ENCODE peak calls at places on chromosomes 7 and 10, in five cellular contexts. X is AG04450, Q is cardiac fibroblast, M is HCT116, G is Panc1. O is an unnamed sample.
A peak's percentile ranks its signal among the peaks of the same experiment; 100 is the strongest.

GRCh38 chr10:99285846-99286245 is 43.3 kb upstream of the CNNM1 start:
- DNase-seq in Q (no peak), M (no peak), X (no peak), G (no peak), O (no peak)

GRCh38 chr7:30752979-30753378 is 1.0 kb downstream of the INMT start:
- DNase-seq in G (no peak), M (no peak), X (no peak), Q (peak; percentile 87), O (peak; percentile 87)

GRCh38 chr10:5563991-5564536 is 39.3 kb downstream of the CALML3 start:
- DNase-seq in Q (no peak), M (no peak), G (no peak), X (no peak), O (no peak)

GRCh38 chr10:110820321-110820814 is 51.4 kb upstream of the PDCD4 start:
- DNase-seq in X (no peak), G (no peak), M (no peak), Q (peak; percentile 41), O (peak; percentile 40)

GRCh38 chr10:86957471-86958108 is at the start of gene MMRN2:
- DNase-seq in M (no peak), X (no peak), Q (peak; percentile 60), G (no peak), O (peak; percentile 63)

GRCh38 chr7:22418251-22419046 is 61.5 kb upstream of the RAPGEF5 start:
- DNase-seq in Q (no peak), G (no peak), M (no peak), X (no peak), O (no peak)

GRCh38 chr7:106166651-106167342 is 54.7 kb upstream of the SYPL1 start:
- DNase-seq in X (peak; percentile 66), Q (peak; percentile 91), G (no peak), M (peak; percentile 68), O (no peak)

GRCh38 chr10:60350400-60350799 is 39.3 kb downstream of the ANK3 start:
- DNase-seq in M (no peak), G (no peak), X (no peak), Q (peak; percentile 61), O (no peak)

GRCh38 chr7:66078067-66078466 is 2.4 kb downstream of the ASL start:
- DNase-seq in Q (no peak), X (no peak), M (no peak), G (no peak), O (no peak)

GRCh38 chr7:47103498-47104205 is 478.3 kb downstream of the TNS3 start:
- DNase-seq in X (no peak), G (no peak), M (no peak), Q (no peak), O (no peak)

DNA sequence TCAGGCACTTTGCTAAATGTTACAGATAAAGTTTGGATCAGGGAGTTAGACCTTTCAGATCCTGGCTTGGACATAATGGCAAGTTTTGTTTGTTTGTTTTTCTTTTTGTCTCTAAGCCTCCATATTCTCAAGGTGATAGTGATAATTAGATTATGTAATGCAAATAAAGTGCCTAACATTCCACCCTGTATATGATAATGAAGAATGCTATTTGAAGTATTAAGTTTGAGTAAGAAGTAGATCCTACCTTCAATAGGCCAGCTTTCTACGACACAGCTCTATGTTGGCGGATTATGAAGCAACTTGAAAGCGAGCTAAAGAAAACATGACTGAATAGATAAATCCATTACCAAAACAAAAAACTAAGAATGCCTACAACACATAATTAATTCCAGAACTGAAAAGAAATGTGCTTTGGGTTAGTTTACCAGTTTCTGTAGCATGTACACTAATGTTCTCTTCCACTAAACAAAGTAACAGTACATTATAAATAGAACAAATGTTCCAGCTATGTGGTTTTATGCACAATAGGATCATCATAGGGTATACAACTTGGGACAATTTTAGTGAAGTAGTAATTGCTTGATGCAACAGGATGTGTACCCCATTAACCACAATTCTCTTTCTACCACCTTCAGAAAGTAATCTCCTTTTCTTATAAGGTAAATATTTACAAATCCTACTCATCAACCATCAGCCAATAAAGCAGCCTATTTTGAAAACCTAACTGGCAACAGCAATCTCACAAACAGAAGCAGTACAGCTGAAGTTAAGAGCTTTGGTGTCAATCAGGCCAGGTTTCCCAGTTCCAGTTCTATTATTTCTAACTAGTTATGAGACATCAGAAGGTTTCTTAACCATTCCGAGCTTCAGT is 1.5 kb downstream of the SEM1 start:
- DNase-seq in M (no peak), X (no peak), Q (no peak), G (no peak), O (no peak)
- H3K4me3 ChIP-seq in M (peak overlapping the region; percentile 97), X (peak overlapping the region; percentile 90), Q (no peak overlapping the region), G (peak overlapping the region; percentile 96), O (peak overlapping the region; percentile 74)

GRCh38 chr10:14302035-14302434 is 28.7 kb downstream of the FRMD4A start:
- DNase-seq in X (peak; percentile 6), M (no peak), G (no peak), Q (peak; percentile 31), O (no peak)
- TF ChIP-seq CTCF in X (peak; percentile 64), M (peak; percentile 7), G (peak; percentile 15), Q (peak; percentile 61), O (no peak)

GRCh38 chr7:45922810-45923209 is 1.7 kb upstream of the IGFBP3 start:
- DNase-seq in X (no peak), G (no peak), M (no peak), Q (peak; percentile 25), O (no peak)
- H3K4me3 ChIP-seq in X (peak overlapping the region; percentile 46), G (peak overlapping the region; percentile 30), M (no peak overlapping the region), Q (peak overlapping the region; percentile 28), O (peak overlapping the region; percentile 65)

GRCh38 chr7:14424675-14425074 is 435.2 kb upstream of the ETV1 start:
- DNase-seq in X (no peak), G (peak; percentile 8), Q (no peak), M (no peak), O (no peak)
- TF ChIP-seq CTCF in X (no peak), G (no peak), Q (no peak), M (no peak), O (no peak)

GRCh38 chr7:90622670-90623069 is 26.5 kb downstream of the CDK14 start:
- DNase-seq in Q (no peak), X (no peak), G (no peak), M (no peak), O (no peak)

GRCh38 chr7:90624128-90624980 is 28.2 kb downstream of the CDK14 start:
- DNase-seq in G (no peak), Q (peak; percentile 54), X (no peak), M (no peak), O (no peak)

GRCh38 chr7:90625051-90625450 is 28.9 kb downstream of the CDK14 start:
- DNase-seq in Q (peak; percentile 19), X (no peak), G (no peak), M (no peak), O (no peak)

GRCh38 chr7:90625562-90625961 is 29.4 kb downstream of the CDK14 start:
- DNase-seq in Q (peak; percentile 92), M (no peak), X (peak; percentile 16), G (no peak), O (no peak)

GRCh38 chr7:90626011-90626410 is 29.9 kb downstream of the CDK14 start:
- DNase-seq in Q (peak; percentile 68), M (no peak), X (peak; percentile 21), G (no peak), O (no peak)
- H3K4me3 ChIP-seq in Q (peak overlapping the region; percentile 15), M (no peak overlapping the region), X (peak overlapping the region; percentile 41), G (no peak overlapping the region), O (no peak overlapping the region)

GRCh38 chr10:50554381-50554994 is 69.3 kb downstream of the SGMS1 start:
- DNase-seq in G (no peak), M (no peak), Q (no peak), X (no peak), O (no peak)

GRCh38 chr10:50552771-50553535 is 70.8 kb downstream of the SGMS1 start:
- DNase-seq in X (no peak), G (no peak), Q (peak; percentile 42), M (no peak), O (no peak)

GRCh38 chr10:50557130-50557682 is 66.5 kb downstream of the SGMS1 start:
- DNase-seq in X (no peak), Q (no peak), G (no peak), M (no peak), O (no peak)

GRCh38 chr10:50556238-50557120 is 67.3 kb downstream of the SGMS1 start:
- DNase-seq in G (no peak), Q (no peak), X (no peak), M (no peak), O (no peak)

GRCh38 chr10:50554995-50555568 is 68.7 kb downstream of the SGMS1 start:
- DNase-seq in G (no peak), Q (peak; percentile 85), M (no peak), X (no peak), O (no peak)
- TF ChIP-seq CTCF in G (peak; percentile 28), Q (no peak), M (peak; percentile 18), X (no peak), O (no peak)

O was measured in psoas muscle.